ENCODE peak calls at places on chromosomes 13 and 19, in ten cellular contexts. O, K, Q, D, H, S, V, M, G and Y are unnamed samples.

GRCh38 chr13:98173431-98173921 is 3.6 kb downstream of the RNF113B start:
- DNase-seq in O (peak; percentile 97), K (peak; percentile 97), Q (no peak), D (no peak), H (peak; percentile 95), S (peak; percentile 18), V (no peak), M (no peak), G (no peak), Y (no peak)

GRCh38 chr19:31100945-31101344 is 248.3 kb downstream of the TSHZ3 start:
- DNase-seq in O (no peak), K (no peak), Q (no peak), D (no peak), H (no peak), S (no peak), V (no peak), M (no peak), G (no peak), Y (no peak)

GRCh38 chr19:44777715-44778347 is at the start of gene CBLC:
- DNase-seq in O (no peak), K (no peak), Q (no peak), D (no peak), H (no peak), S (peak; percentile 88), V (no peak), M (no peak), G (peak; percentile 72), Y (peak; percentile 70)

GRCh38 chr19:33241530-33242101 is 16.0 kb upstream of the SLC7A10 start:
- DNase-seq in O (no peak), K (no peak), Q (peak; percentile 29), D (no peak), H (no peak), S (peak; percentile 4), V (peak; percentile 55), M (peak; percentile 53), G (no peak), Y (no peak)

GRCh38 chr13:23987331-23987730 is 90.0 kb upstream of the C1QTNF9B start:
- DNase-seq in O (peak; percentile 50), K (no peak), Q (no peak), D (no peak), H (peak; percentile 39), S (no peak), V (no peak), M (no peak), G (no peak), Y (no peak)

GRCh38 chr19:17243854-17244617 is 1.7 kb downstream of the NR2F6 start:
- DNase-seq in O (peak; percentile 40), K (no peak), Q (peak; percentile 37), D (peak; percentile 83), H (no peak), S (peak; percentile 42), V (no peak), M (no peak), G (no peak), Y (no peak)

GRCh38 chr13:89458456-89458855 is 1787.3 kb downstream of the SLITRK5 start:
- DNase-seq in O (no peak), K (no peak), Q (no peak), D (no peak), H (no peak), S (no peak), V (no peak), M (no peak), G (no peak), Y (no peak)

GRCh38 chr13:42740753-42741152 is 40.6 kb upstream of the FAM216B start:
- DNase-seq in O (no peak), K (peak; percentile 7), Q (no peak), D (no peak), H (no peak), S (peak; percentile 23), V (no peak), M (no peak), G (peak; percentile 23), Y (peak; percentile 43)

GRCh38 chr13:80923907-80924306 is 583.0 kb upstream of the SPRY2 start:
- DNase-seq in O (no peak), K (no peak), Q (no peak), D (no peak), H (no peak), S (no peak), V (no peak), M (no peak), G (no peak), Y (no peak)

GRCh38 chr19:3580156-3580955 is 4.9 kb upstream of the GIPC3 start:
- DNase-seq in O (peak; percentile 99), K (peak; percentile 69), Q (no peak), D (no peak), H (peak; percentile 81), S (peak; percentile 69), V (no peak), M (no peak), G (no peak), Y (no peak)

GRCh38 chr13:30373727-30374126 is 48.6 kb upstream of the UBE2L5 start:
- DNase-seq in O (no peak), K (no peak), Q (peak; percentile 74), D (no peak), H (no peak), S (no peak), V (peak; percentile 73), M (peak; percentile 71), G (no peak), Y (no peak)

GRCh38 chr13:71864981-71865857 is 1.8 kb downstream of the DACH1 start:
- DNase-seq in O (no peak), K (no peak), Q (no peak), D (peak; percentile 49), H (no peak), S (no peak), V (peak; percentile 3), M (peak; percentile 7), G (no peak), Y (peak; percentile 51)

GRCh38 chr13:95123726-95124125 is 177.5 kb downstream of the ABCC4 start:
- DNase-seq in O (no peak), K (no peak), Q (no peak), D (no peak), H (no peak), S (peak; percentile 45), V (no peak), M (no peak), G (no peak), Y (no peak)

GRCh38 chr13:32535140-32535539 is 3.5 kb downstream of the N4BP2L2 start:
- DNase-seq in O (no peak), K (no peak), Q (no peak), D (no peak), H (no peak), S (no peak), V (no peak), M (no peak), G (no peak), Y (no peak)

GRCh38 chr13:113968463-113969310 is 5.2 kb downstream of the C13orf46 start:
- DNase-seq in O (no peak), K (no peak), Q (no peak), D (no peak), H (no peak), S (no peak), V (no peak), M (no peak), G (no peak), Y (no peak)

GRCh38 chr13:90750957-90751356 is 596.5 kb upstream of the MIR17HG start:
- DNase-seq in O (no peak), K (no peak), Q (no peak), D (no peak), H (no peak), S (no peak), V (no peak), M (no peak), G (no peak), Y (no peak)
- TF ChIP-seq CTCF in O (no peak), K (no peak), Q (no peak), D (no peak), H (no peak), S (no peak), V (no peak), M (no peak), G (no peak), Y (no peak)

DNA sequence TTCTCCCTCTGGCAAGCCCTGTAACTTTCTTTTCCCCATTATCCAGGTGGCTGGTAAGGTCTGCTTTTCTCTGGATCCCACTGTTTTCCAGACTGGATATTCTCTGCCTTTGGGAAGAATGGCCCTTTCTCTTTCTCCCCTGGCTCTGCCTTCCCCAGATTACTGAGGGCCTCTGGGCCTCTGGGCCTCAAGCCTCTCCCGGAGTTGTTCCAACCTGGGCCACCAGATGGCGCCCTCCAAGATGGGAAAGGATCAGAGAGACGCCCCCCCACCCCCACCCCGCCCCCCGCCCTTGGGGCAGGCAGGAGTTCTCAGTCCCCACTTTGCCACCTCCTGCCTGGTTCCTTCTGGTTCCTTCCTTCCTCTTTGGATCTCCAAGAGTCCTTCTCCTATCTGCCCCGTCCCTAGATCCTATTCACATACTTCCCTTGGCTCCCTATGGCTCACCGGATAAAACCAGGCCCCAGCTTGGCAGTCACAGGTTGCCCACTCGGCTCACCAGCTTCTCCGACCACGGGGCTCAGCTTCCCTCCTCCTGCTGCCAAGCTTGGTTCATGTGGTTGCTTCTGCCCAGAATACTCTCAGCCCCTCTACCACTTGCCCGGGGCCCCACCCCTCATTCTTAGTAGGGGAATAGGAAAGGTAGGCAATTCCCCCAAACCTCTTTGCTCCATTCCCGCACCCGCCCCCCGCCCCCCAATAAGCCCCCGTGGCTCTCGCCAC is 13.0 kb downstream of the EPS8L1 start:
- DNase-seq in O (peak; percentile 55), K (no peak), Q (peak; percentile 73), D (peak; percentile 96), H (peak; percentile 13), S (peak; percentile 92), V (peak; percentile 89), M (peak; percentile 82), G (no peak), Y (peak; percentile 94)
- TF ChIP-seq CTCF in O (peak; percentile 96), K (peak; percentile 62), Q (peak; percentile 75), D (peak; percentile 96), H (peak; percentile 60), S (peak; percentile 59), V (peak; percentile 97), M (peak; percentile 81), G (no peak), Y (peak; percentile 93)

DNA sequence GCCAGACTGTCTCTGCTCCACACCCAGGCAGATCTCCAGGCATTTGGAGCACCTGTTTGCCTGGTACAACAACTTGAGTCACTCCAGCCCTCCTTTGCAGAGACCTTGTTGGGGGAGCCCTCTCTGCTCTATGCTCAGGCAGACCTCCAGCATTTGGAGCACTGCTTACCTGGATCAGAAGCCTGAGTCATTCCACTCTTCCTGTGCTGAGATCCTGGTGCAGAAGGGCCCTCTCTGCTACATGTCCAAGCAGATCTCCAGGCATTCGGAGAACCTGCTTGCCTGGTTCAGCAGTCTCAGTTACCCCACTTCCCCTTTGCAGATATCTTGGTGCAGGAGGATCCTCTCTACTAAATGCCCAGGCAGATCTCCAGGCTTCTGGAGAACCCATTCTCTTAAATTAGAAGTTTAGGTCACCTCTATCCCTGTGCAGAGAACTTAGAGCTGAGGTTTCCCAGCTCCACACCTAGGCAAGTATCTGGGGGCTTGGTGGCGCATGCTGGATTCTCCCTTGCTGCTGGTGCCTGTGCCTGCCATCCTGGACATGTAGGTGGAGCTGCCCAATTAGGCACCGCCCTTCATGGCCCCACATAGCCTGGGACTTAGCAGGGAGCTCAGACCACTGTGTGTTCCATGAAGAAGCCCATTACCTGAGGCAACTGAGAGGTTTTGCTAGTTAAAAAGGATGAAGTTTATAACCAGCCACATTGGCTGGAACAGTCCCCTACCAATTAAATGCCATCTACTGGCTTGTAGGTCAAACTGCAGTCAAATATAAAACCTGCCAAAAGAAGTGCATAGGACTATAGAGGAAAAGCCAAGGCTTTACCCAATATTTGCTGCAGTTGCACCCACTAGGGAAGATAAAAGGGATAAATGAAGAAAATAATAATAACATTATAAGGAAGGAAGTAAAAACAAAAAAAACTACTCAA is 97.6 kb upstream of the SLITRK6 start:
- DNase-seq in O (no peak), K (no peak), Q (peak; percentile 4), D (no peak), H (no peak), S (peak; percentile 34), V (no peak), M (no peak), G (no peak), Y (no peak)
- TF ChIP-seq CTCF in O (peak; percentile 33), K (peak; percentile 22), Q (peak; percentile 68), D (peak; percentile 40), H (peak; percentile 43), S (peak; percentile 44), V (no peak), M (no peak), G (no peak), Y (peak; percentile 35)

GRCh38 chr13:22944378-22944777 is 236.4 kb upstream of the SGCG start:
- DNase-seq in O (no peak), K (no peak), Q (no peak), D (no peak), H (no peak), S (peak; percentile 3), V (no peak), M (no peak), G (peak; percentile 5), Y (no peak)
- TF ChIP-seq CTCF in O (peak; percentile 40), K (no peak), Q (no peak), D (no peak), H (no peak), S (peak; percentile 30), V (no peak), M (no peak), G (no peak), Y (no peak)